ENCODE peak calls at places on chromosomes 16 and 17, in nine cellular contexts. H, X, L, P, E, V, Z, U and T are unnamed samples.

GRCh38 chr16:14303182-14303618 is 232.1 kb downstream of the MRTFB start:
- DNase-seq in H (no peak), P (no peak), V (no peak), Z (no peak), L (no peak), U (no peak), E (no peak), X (peak; percentile 29), T (no peak)

GRCh38 chr16:2595376-2596200 is 57.8 kb downstream of the PDPK1 start:
- DNase-seq in U (no peak), X (no peak), H (no peak), Z (no peak), V (no peak), L (no peak), P (peak; percentile 41), E (no peak), T (no peak)

GRCh38 chr16:88302666-88303065 is 80.1 kb upstream of the ZNF469 start:
- DNase-seq in P (no peak), E (no peak), L (no peak), Z (no peak), U (no peak), V (no peak), H (no peak), X (no peak), T (no peak)

GRCh38 chr16:59719121-59719520 is 985.0 kb upstream of the GOT2 start:
- DNase-seq in L (no peak), U (no peak), Z (no peak), V (no peak), X (no peak), E (no peak), H (no peak), P (no peak), T (no peak)

GRCh38 chr17:54870671-54871175 is 29.9 kb upstream of the TOM1L1 start:
- DNase-seq in X (no peak), H (no peak), L (no peak), U (no peak), E (no peak), Z (no peak), V (no peak), P (no peak), T (no peak)

GRCh38 chr17:59355695-59356323 is 24.4 kb downstream of the YPEL2 start:
- DNase-seq in E (peak; percentile 56), Z (no peak), P (no peak), X (no peak), U (no peak), L (no peak), H (no peak), V (no peak), T (no peak)

GRCh38 chr16:28923652-28924398 is 1.2 kb downstream of the RABEP2 start:
- DNase-seq in L (no peak), P (peak; percentile 88), U (peak; percentile 10), V (peak; percentile 29), Z (no peak), H (no peak), X (no peak), E (peak; percentile 30), T (no peak)

GRCh38 chr17:78293896-78294295 is 62.5 kb downstream of the TMEM235 start:
- DNase-seq in Z (no peak), U (no peak), X (no peak), L (no peak), H (no peak), E (no peak), P (no peak), V (no peak), T (no peak)

GRCh38 chr16:80527297-80527696 is 13.5 kb upstream of the DYNLRB2 start:
- DNase-seq in E (peak; percentile 71), X (no peak), L (no peak), P (peak; percentile 76), V (no peak), U (peak; percentile 41), H (no peak), Z (peak; percentile 12), T (peak; percentile 57)

GRCh38 chr16:12576878-12577277 is 226.8 kb downstream of the CPPED1 start:
- DNase-seq in E (no peak), L (no peak), P (peak; percentile 50), V (no peak), X (no peak), H (no peak), U (no peak), Z (no peak), T (no peak)

GRCh38 chr17:17507465-17508011 is 11.3 kb upstream of the RASD1 start:
- DNase-seq in H (no peak), P (no peak), U (no peak), L (no peak), E (no peak), X (no peak), V (no peak), Z (no peak), T (no peak)

GRCh38 chr16:56950881-56951771 is 10.6 kb upstream of the CETP start:
- DNase-seq in E (peak; percentile 44), V (peak; percentile 70), U (peak; percentile 71), X (peak; percentile 39), H (peak; percentile 60), L (peak; percentile 75), Z (peak; percentile 59), P (peak; percentile 85), T (peak; percentile 35)

GRCh38 chr17:79985951-79986391 is 49.7 kb downstream of the TBC1D16 start:
- DNase-seq in E (no peak), X (no peak), P (peak; percentile 39), Z (no peak), V (no peak), L (peak; percentile 40), H (no peak), U (no peak), T (no peak)

GRCh38 chr17:1143573-1143972 is 36.2 kb downstream of the ABR start:
- DNase-seq in L (no peak), E (peak; percentile 25), H (no peak), X (no peak), Z (no peak), U (no peak), V (no peak), P (no peak), T (no peak)

GRCh38 chr16:71339481-71340171 is 18.9 kb upstream of the CALB2 start:
- DNase-seq in Z (no peak), U (no peak), X (no peak), P (no peak), E (no peak), L (no peak), H (no peak), V (no peak), T (no peak)

GRCh38 chr16:85266857-85267256 is 154.6 kb upstream of the CIBAR2 start:
- DNase-seq in P (no peak), Z (no peak), U (no peak), V (no peak), X (no peak), E (no peak), H (no peak), L (no peak), T (no peak)

GRCh38 chr16:85265789-85266188 is 153.5 kb upstream of the CIBAR2 start:
- DNase-seq in U (no peak), Z (no peak), E (no peak), V (no peak), H (no peak), P (no peak), X (no peak), L (no peak), T (no peak)

GRCh38 chr16:85269165-85269564 is 156.9 kb upstream of the CIBAR2 start:
- DNase-seq in Z (no peak), E (no peak), P (no peak), X (no peak), U (no peak), L (no peak), V (no peak), H (no peak), T (no peak)

GRCh38 chr16:85265161-85265784 is 153.0 kb upstream of the CIBAR2 start:
- DNase-seq in H (no peak), X (no peak), L (no peak), Z (no peak), E (no peak), V (no peak), U (no peak), P (no peak), T (no peak)

GRCh38 chr16:85267414-85267945 is 155.2 kb upstream of the CIBAR2 start:
- DNase-seq in U (no peak), L (no peak), H (no peak), V (no peak), X (no peak), P (no peak), E (no peak), Z (no peak), T (no peak)
- TF ChIP-seq POLR2A in U (no peak), L (no peak), H (no peak), V (no peak), X (no peak), P (no peak), E (no peak), Z (no peak), T (no peak)

GRCh38 chr17:76501018-76501826 is at the start of gene RHBDF2:
- DNase-seq in E (peak; percentile 93), L (peak; percentile 93), X (peak; percentile 89), U (peak; percentile 97), P (peak; percentile 99), Z (peak; percentile 90), H (peak; percentile 97), V (peak; percentile 97), T (peak; percentile 87)
- TF ChIP-seq POLR2A in E (no peak), L (no peak), X (no peak), U (peak; percentile 56), P (peak; percentile 65), Z (peak; percentile 90), H (peak; percentile 82), V (no peak), T (peak; percentile 33)

GRCh38 chr16:73069581-73070262 is 21.8 kb upstream of the ZFHX3 start:
- DNase-seq in U (no peak), Z (no peak), V (no peak), H (no peak), P (no peak), E (no peak), X (no peak), L (peak; percentile 40), T (no peak)

GRCh38 chr16:73066927-73067670 is 19.2 kb upstream of the ZFHX3 start:
- DNase-seq in V (no peak), Z (no peak), E (no peak), P (no peak), H (no peak), X (no peak), L (peak; percentile 70), U (no peak), T (no peak)

GRCh38 chr16:73067671-73068545 is 20.0 kb upstream of the ZFHX3 start:
- DNase-seq in X (no peak), E (no peak), H (no peak), L (peak; percentile 58), Z (no peak), U (no peak), V (no peak), P (no peak), T (no peak)

GRCh38 chr16:73066321-73066926 is 18.5 kb upstream of the ZFHX3 start:
- DNase-seq in E (no peak), X (no peak), L (no peak), H (no peak), V (no peak), U (no peak), Z (no peak), P (no peak), T (no peak)

GRCh38 chr16:73068546-73069401 is 20.8 kb upstream of the ZFHX3 start:
- DNase-seq in H (no peak), U (no peak), X (no peak), P (no peak), V (no peak), E (no peak), Z (no peak), L (peak; percentile 93), T (no peak)
- TF ChIP-seq POLR2A in H (no peak), U (no peak), X (no peak), P (no peak), V (no peak), E (no peak), Z (peak; percentile 15), L (peak; percentile 14), T (no peak)

GRCh38 chr16:22314661-22315626 is 17.7 kb downstream of the POLR3E start:
- DNase-seq in V (peak; percentile 14), P (peak; percentile 21), Z (no peak), E (peak; percentile 12), X (no peak), U (no peak), H (no peak), L (no peak), T (no peak)
- TF ChIP-seq POLR2A in V (no peak), P (no peak), Z (no peak), E (no peak), X (no peak), U (no peak), H (no peak), L (no peak), T (no peak)